ENCODE peak calls at places on chromosome 10, in seven cellular contexts. One of them, this sample, is unnamed.

GRCh38 chr10:86364551-86365345 is 1.8 kb downstream of the GRID1 start:
- DNase-seq in cardiac fibroblast: no peak
- DNase-seq in A673: no peak
- DNase-seq in sigmoid colon: peak; percentile 61
- DNase-seq in NB4: peak; percentile 56
- DNase-seq in astrocyte of the spinal cord: no peak
- DNase-seq in fibroblast of mammary gland: no peak
- DNase-seq in this sample: peak; percentile 62

GRCh38 chr10:69645296-69645665 is 15.2 kb downstream of the FAM241B start:
- DNase-seq in cardiac fibroblast: no peak
- DNase-seq in A673: no peak
- DNase-seq in sigmoid colon: peak; percentile 44
- DNase-seq in NB4: no peak
- DNase-seq in astrocyte of the spinal cord: no peak
- DNase-seq in fibroblast of mammary gland: no peak
- DNase-seq in this sample: peak; percentile 40

GRCh38 chr10:130481076-130481930 is 345.1 kb downstream of the GLRX3 start:
- DNase-seq in cardiac fibroblast: no peak
- DNase-seq in A673: no peak
- DNase-seq in sigmoid colon: peak; percentile 51
- DNase-seq in NB4: no peak
- DNase-seq in astrocyte of the spinal cord: no peak
- DNase-seq in fibroblast of mammary gland: no peak
- DNase-seq in this sample: peak; percentile 45

GRCh38 chr10:58291538-58292174 is 22.7 kb downstream of the CISD1 start:
- DNase-seq in cardiac fibroblast: peak; percentile 81
- DNase-seq in A673: peak; percentile 67
- DNase-seq in sigmoid colon: no peak
- DNase-seq in NB4: peak; percentile 70
- DNase-seq in astrocyte of the spinal cord: peak; percentile 67
- DNase-seq in fibroblast of mammary gland: peak; percentile 68
- DNase-seq in this sample: no peak

GRCh38 chr10:30793093-30793492 is 163.5 kb upstream of the LYZL2 start:
- DNase-seq in cardiac fibroblast: no peak
- DNase-seq in A673: no peak
- DNase-seq in sigmoid colon: no peak
- DNase-seq in NB4: no peak
- DNase-seq in astrocyte of the spinal cord: no peak
- DNase-seq in fibroblast of mammary gland: no peak
- DNase-seq in this sample: no peak

GRCh38 chr10:64332551-64332950 is 811.4 kb downstream of the REEP3 start:
- DNase-seq in cardiac fibroblast: no peak
- DNase-seq in A673: no peak
- DNase-seq in sigmoid colon: no peak
- DNase-seq in NB4: no peak
- DNase-seq in astrocyte of the spinal cord: no peak
- DNase-seq in fibroblast of mammary gland: no peak
- DNase-seq in this sample: no peak

GRCh38 chr10:5542100-5542499 is 17.3 kb downstream of the CALML3 start:
- DNase-seq in cardiac fibroblast: no peak
- DNase-seq in A673: no peak
- DNase-seq in sigmoid colon: no peak
- DNase-seq in NB4: no peak
- DNase-seq in astrocyte of the spinal cord: no peak
- DNase-seq in fibroblast of mammary gland: no peak
- DNase-seq in this sample: no peak

GRCh38 chr10:71745659-71746250 is 26.2 kb upstream of the C10orf105 start:
- DNase-seq in cardiac fibroblast: no peak
- DNase-seq in A673: no peak
- DNase-seq in sigmoid colon: no peak
- DNase-seq in NB4: no peak
- DNase-seq in astrocyte of the spinal cord: no peak
- DNase-seq in fibroblast of mammary gland: no peak
- DNase-seq in this sample: no peak

GRCh38 chr10:44977287-44978212 is 1.1 kb downstream of the DEPP1 start:
- DNase-seq in cardiac fibroblast: peak; percentile 49
- DNase-seq in A673: no peak
- DNase-seq in sigmoid colon: peak; percentile 69
- DNase-seq in NB4: no peak
- DNase-seq in astrocyte of the spinal cord: no peak
- DNase-seq in fibroblast of mammary gland: no peak
- DNase-seq in this sample: no peak

GRCh38 chr10:24238527-24239247 is 29.7 kb downstream of the KIAA1217 start:
- DNase-seq in cardiac fibroblast: no peak
- DNase-seq in A673: no peak
- DNase-seq in sigmoid colon: no peak
- DNase-seq in NB4: no peak
- DNase-seq in astrocyte of the spinal cord: no peak
- DNase-seq in fibroblast of mammary gland: no peak
- DNase-seq in this sample: no peak

GRCh38 chr10:68132391-68132790 is 23.1 kb downstream of the MYPN start:
- DNase-seq in cardiac fibroblast: no peak
- DNase-seq in A673: no peak
- DNase-seq in sigmoid colon: no peak
- DNase-seq in NB4: no peak
- DNase-seq in astrocyte of the spinal cord: no peak
- DNase-seq in fibroblast of mammary gland: no peak
- DNase-seq in this sample: no peak

GRCh38 chr10:124681626-124682552 is 62.3 kb downstream of the FAM53B start:
- DNase-seq in cardiac fibroblast: no peak
- DNase-seq in A673: no peak
- DNase-seq in sigmoid colon: no peak
- DNase-seq in NB4: no peak
- DNase-seq in astrocyte of the spinal cord: no peak
- DNase-seq in fibroblast of mammary gland: no peak
- DNase-seq in this sample: no peak

GRCh38 chr10:11719496-11719895 is 22.7 kb upstream of the ECHDC3 start:
- DNase-seq in cardiac fibroblast: no peak
- DNase-seq in A673: no peak
- DNase-seq in sigmoid colon: no peak
- DNase-seq in NB4: no peak
- DNase-seq in astrocyte of the spinal cord: no peak
- DNase-seq in fibroblast of mammary gland: no peak
- DNase-seq in this sample: no peak

GRCh38 chr10:94407668-94408067 is 5.3 kb downstream of the TBC1D12 start:
- DNase-seq in cardiac fibroblast: no peak
- DNase-seq in A673: no peak
- DNase-seq in sigmoid colon: no peak
- DNase-seq in NB4: no peak
- DNase-seq in astrocyte of the spinal cord: no peak
- DNase-seq in fibroblast of mammary gland: peak; percentile 6
- DNase-seq in this sample: no peak

GRCh38 chr10:87873656-87874055 is 10.2 kb downstream of the PTEN start:
- DNase-seq in cardiac fibroblast: no peak
- DNase-seq in A673: no peak
- DNase-seq in sigmoid colon: no peak
- DNase-seq in NB4: no peak
- DNase-seq in astrocyte of the spinal cord: no peak
- DNase-seq in fibroblast of mammary gland: no peak
- DNase-seq in this sample: no peak

GRCh38 chr10:131224106-131224505 is 87.4 kb downstream of the TCERG1L start:
- DNase-seq in cardiac fibroblast: no peak
- DNase-seq in A673: no peak
- DNase-seq in sigmoid colon: no peak
- DNase-seq in NB4: no peak
- DNase-seq in astrocyte of the spinal cord: no peak
- DNase-seq in fibroblast of mammary gland: no peak
- DNase-seq in this sample: no peak

GRCh38 chr10:86646933-86647332 is 7.4 kb upstream of the OPN4 start:
- DNase-seq in cardiac fibroblast: no peak
- DNase-seq in A673: no peak
- DNase-seq in sigmoid colon: no peak
- DNase-seq in NB4: no peak
- DNase-seq in astrocyte of the spinal cord: no peak
- DNase-seq in fibroblast of mammary gland: no peak
- DNase-seq in this sample: no peak

GRCh38 chr10:72567884-72568283 is 58.0 kb downstream of the MICU1 start:
- DNase-seq in cardiac fibroblast: peak; percentile 7
- DNase-seq in A673: peak; percentile 43
- DNase-seq in sigmoid colon: no peak
- DNase-seq in NB4: peak; percentile 64
- DNase-seq in astrocyte of the spinal cord: peak; percentile 4
- DNase-seq in fibroblast of mammary gland: peak; percentile 3
- DNase-seq in this sample: no peak

GRCh38 chr10:124736491-124737136 is 7.6 kb downstream of the FAM53B start:
- DNase-seq in cardiac fibroblast: peak; percentile 90
- DNase-seq in A673: no peak
- DNase-seq in sigmoid colon: peak; percentile 95
- DNase-seq in NB4: no peak
- DNase-seq in astrocyte of the spinal cord: peak; percentile 41
- DNase-seq in fibroblast of mammary gland: peak; percentile 52
- DNase-seq in this sample: peak; percentile 89

GRCh38 chr10:99203310-99203709 is 32.3 kb downstream of the HPSE2 start:
- DNase-seq in cardiac fibroblast: no peak
- DNase-seq in A673: no peak
- DNase-seq in sigmoid colon: no peak
- DNase-seq in NB4: no peak
- DNase-seq in astrocyte of the spinal cord: no peak
- DNase-seq in fibroblast of mammary gland: no peak
- DNase-seq in this sample: no peak

GRCh38 chr10:99207340-99207739 is 28.3 kb downstream of the HPSE2 start:
- DNase-seq in cardiac fibroblast: no peak
- DNase-seq in A673: no peak
- DNase-seq in sigmoid colon: no peak
- DNase-seq in NB4: no peak
- DNase-seq in astrocyte of the spinal cord: no peak
- DNase-seq in fibroblast of mammary gland: no peak
- DNase-seq in this sample: no peak
- H3K4me3 ChIP-seq in cardiac fibroblast: no peak overlapping the region
- H3K4me3 ChIP-seq in A673: no peak overlapping the region
- H3K4me3 ChIP-seq in sigmoid colon: no peak overlapping the region
- H3K4me3 ChIP-seq in NB4: no peak overlapping the region
- H3K4me3 ChIP-seq in astrocyte of the spinal cord: no peak overlapping the region
- H3K4me3 ChIP-seq in fibroblast of mammary gland: no peak overlapping the region
- H3K4me3 ChIP-seq in this sample: no peak overlapping the region

DNA sequence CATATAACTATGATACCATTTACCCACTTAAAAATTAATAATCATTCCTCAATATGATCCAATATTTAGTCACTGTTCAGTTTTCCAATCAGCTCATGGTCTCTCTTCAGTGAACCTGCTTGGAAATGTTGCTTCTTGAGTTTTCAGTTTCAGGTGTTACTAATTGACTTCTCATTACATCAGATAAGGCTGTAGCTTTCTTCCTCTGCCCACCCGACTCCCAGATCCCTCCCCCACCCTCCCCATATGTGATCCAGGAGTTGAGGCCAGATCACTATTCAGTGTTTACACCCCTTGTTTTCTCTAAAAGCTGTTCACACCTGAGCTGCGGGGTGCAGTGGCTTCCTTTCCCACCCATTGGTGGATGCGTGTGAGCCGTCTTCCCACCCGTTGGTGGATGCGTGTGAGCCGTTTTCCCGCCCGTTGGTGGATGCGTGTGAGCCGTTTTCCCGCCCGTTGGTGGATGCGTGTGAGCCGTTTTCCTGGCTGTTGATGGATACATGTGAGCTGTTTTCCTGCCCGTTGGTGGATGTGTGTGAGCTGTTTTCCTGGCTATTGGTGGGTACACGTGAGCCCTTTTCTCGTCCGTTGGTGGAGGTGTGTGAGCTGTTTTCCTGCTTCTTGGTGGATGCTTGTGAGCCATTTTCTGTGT is 3.2 kb upstream of the MTG1 start:
- DNase-seq in cardiac fibroblast: no peak
- DNase-seq in A673: no peak
- DNase-seq in sigmoid colon: peak; percentile 41
- DNase-seq in NB4: no peak
- DNase-seq in astrocyte of the spinal cord: no peak
- DNase-seq in fibroblast of mammary gland: no peak
- DNase-seq in this sample: peak; percentile 36
- H3K4me3 ChIP-seq in cardiac fibroblast: no peak overlapping the region
- H3K4me3 ChIP-seq in A673: no peak overlapping the region
- H3K4me3 ChIP-seq in sigmoid colon: no peak overlapping the region
- H3K4me3 ChIP-seq in NB4: peak overlapping the region; percentile 61
- H3K4me3 ChIP-seq in astrocyte of the spinal cord: no peak overlapping the region
- H3K4me3 ChIP-seq in fibroblast of mammary gland: no peak overlapping the region
- H3K4me3 ChIP-seq in this sample: no peak overlapping the region

GRCh38 chr10:132319853-132320669 is 11.9 kb upstream of the LRRC27 start:
- DNase-seq in cardiac fibroblast: peak; percentile 82
- DNase-seq in A673: peak; percentile 63
- DNase-seq in sigmoid colon: no peak
- DNase-seq in NB4: peak; percentile 95
- DNase-seq in astrocyte of the spinal cord: peak; percentile 88
- DNase-seq in fibroblast of mammary gland: peak; percentile 90
- DNase-seq in this sample: peak; percentile 48
- H3K4me3 ChIP-seq in cardiac fibroblast: no peak overlapping the region
- H3K4me3 ChIP-seq in A673: no peak overlapping the region
- H3K4me3 ChIP-seq in sigmoid colon: no peak overlapping the region
- H3K4me3 ChIP-seq in NB4: peak overlapping the region; percentile 12
- H3K4me3 ChIP-seq in astrocyte of the spinal cord: no peak overlapping the region
- H3K4me3 ChIP-seq in fibroblast of mammary gland: no peak overlapping the region
- H3K4me3 ChIP-seq in this sample: no peak overlapping the region

GRCh38 chr10:119303886-119304285 is 96.5 kb downstream of the GRK5 start:
- DNase-seq in cardiac fibroblast: no peak
- DNase-seq in A673: no peak
- DNase-seq in sigmoid colon: no peak
- DNase-seq in NB4: no peak
- DNase-seq in astrocyte of the spinal cord: no peak
- DNase-seq in fibroblast of mammary gland: no peak
- DNase-seq in this sample: no peak

GRCh38 chr10:119304541-119304940 is 97.2 kb downstream of the GRK5 start:
- DNase-seq in cardiac fibroblast: no peak
- DNase-seq in A673: no peak
- DNase-seq in sigmoid colon: no peak
- DNase-seq in NB4: no peak
- DNase-seq in astrocyte of the spinal cord: no peak
- DNase-seq in fibroblast of mammary gland: no peak
- DNase-seq in this sample: no peak

GRCh38 chr10:119306514-119306951 is 99.2 kb downstream of the GRK5 start:
- DNase-seq in cardiac fibroblast: no peak
- DNase-seq in A673: no peak
- DNase-seq in sigmoid colon: no peak
- DNase-seq in NB4: peak; percentile 81
- DNase-seq in astrocyte of the spinal cord: no peak
- DNase-seq in fibroblast of mammary gland: no peak
- DNase-seq in this sample: no peak

GRCh38 chr10:119306964-119307363 is 99.6 kb downstream of the GRK5 start:
- DNase-seq in cardiac fibroblast: no peak
- DNase-seq in A673: no peak
- DNase-seq in sigmoid colon: no peak
- DNase-seq in NB4: no peak
- DNase-seq in astrocyte of the spinal cord: no peak
- DNase-seq in fibroblast of mammary gland: peak; percentile 29
- DNase-seq in this sample: no peak

DNA sequence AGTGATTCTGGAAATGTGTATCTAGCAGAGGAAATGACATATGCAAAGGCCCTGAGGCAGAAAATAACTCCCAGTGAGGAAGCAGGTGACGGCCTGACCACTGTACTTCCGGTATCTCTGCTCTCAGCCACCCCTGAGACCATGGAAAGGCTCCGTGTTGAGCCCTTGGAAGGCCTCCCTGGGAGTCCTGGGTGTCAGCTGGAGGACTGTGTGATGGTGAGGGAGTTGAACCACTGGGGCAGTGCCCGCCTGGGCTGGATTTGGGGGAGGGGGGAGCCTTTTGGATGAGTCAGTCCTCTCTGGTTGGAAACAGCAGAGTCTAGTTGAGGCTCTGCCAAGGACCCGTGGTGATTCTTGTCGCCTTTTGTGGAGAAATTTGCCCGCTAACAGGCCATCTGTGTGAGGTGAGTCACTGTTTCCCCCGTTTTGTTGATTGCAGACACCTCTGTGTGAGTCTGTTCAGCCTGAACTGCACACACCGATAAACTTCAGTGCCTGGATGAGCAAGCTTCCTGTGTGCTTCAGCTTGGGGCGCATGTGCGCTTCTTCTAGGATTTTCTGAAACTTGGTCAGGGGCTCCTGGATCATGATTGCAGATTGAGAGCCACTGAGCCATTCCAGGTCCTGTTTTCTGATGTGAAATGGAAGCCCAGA is 98.6 kb downstream of the GRK5 start:
- DNase-seq in cardiac fibroblast: peak; percentile 94
- DNase-seq in A673: peak; percentile 90
- DNase-seq in sigmoid colon: peak; percentile 95
- DNase-seq in NB4: peak; percentile 99
- DNase-seq in astrocyte of the spinal cord: peak; percentile 97
- DNase-seq in fibroblast of mammary gland: peak; percentile 95
- DNase-seq in this sample: no peak
- H3K4me3 ChIP-seq in cardiac fibroblast: no peak overlapping the region
- H3K4me3 ChIP-seq in A673: no peak overlapping the region
- H3K4me3 ChIP-seq in sigmoid colon: no peak overlapping the region
- H3K4me3 ChIP-seq in NB4: peak overlapping the region; percentile 8
- H3K4me3 ChIP-seq in astrocyte of the spinal cord: no peak overlapping the region
- H3K4me3 ChIP-seq in fibroblast of mammary gland: no peak overlapping the region
- H3K4me3 ChIP-seq in this sample: no peak overlapping the region